ENCODE peak calls at places on chromosome 1, in six cellular contexts. One of them, this sample, is unnamed.

GRCh38 chr1:243559575-243560172 is 290.4 kb downstream of the AKT3 start:
- DNase-seq in cardiac fibroblast: peak; percentile 62
- DNase-seq in stimulated activated CD8-positive, alpha-beta memory T cell treated with anti-CD3 and anti-CD28 coated beads, Interleukin-12 subunit alpha, Interleukin-12 subunit beta, amount 100 ng/mL, for 1 hour: no peak
- DNase-seq in activated CD8-positive, alpha-beta memory T cell treated with anti-CD3 and anti-CD28 coated beads, Interleukin-2, amount 10 ng/mL, durations not matched to agents 7 days and 5 days: no peak
- DNase-seq in omental fat pad: no peak
- DNase-seq in activated T-helper 1 cell treated with Interleukin-2 at 50 U/mL for 16 hours: no peak
- DNase-seq in this sample: no peak

GRCh38 chr1:184838374-184838995 is 83.8 kb upstream of the EDEM3 start:
- DNase-seq in cardiac fibroblast: peak; percentile 96
- DNase-seq in stimulated activated CD8-positive, alpha-beta memory T cell treated with anti-CD3 and anti-CD28 coated beads, Interleukin-12 subunit alpha, Interleukin-12 subunit beta, amount 100 ng/mL, for 1 hour: no peak
- DNase-seq in activated CD8-positive, alpha-beta memory T cell treated with anti-CD3 and anti-CD28 coated beads, Interleukin-2, amount 10 ng/mL, durations not matched to agents 7 days and 5 days: no peak
- DNase-seq in omental fat pad: no peak
- DNase-seq in activated T-helper 1 cell treated with Interleukin-2 at 50 U/mL for 16 hours: no peak
- DNase-seq in this sample: peak; percentile 2

GRCh38 chr1:207389728-207390464 is 64.2 kb upstream of the CR2 start:
- DNase-seq in cardiac fibroblast: peak; percentile 83
- DNase-seq in stimulated activated CD8-positive, alpha-beta memory T cell treated with anti-CD3 and anti-CD28 coated beads, Interleukin-12 subunit alpha, Interleukin-12 subunit beta, amount 100 ng/mL, for 1 hour: no peak
- DNase-seq in activated CD8-positive, alpha-beta memory T cell treated with anti-CD3 and anti-CD28 coated beads, Interleukin-2, amount 10 ng/mL, durations not matched to agents 7 days and 5 days: no peak
- DNase-seq in omental fat pad: no peak
- DNase-seq in activated T-helper 1 cell treated with Interleukin-2 at 50 U/mL for 16 hours: no peak
- DNase-seq in this sample: no peak

GRCh38 chr1:225973158-225973557 is 26.0 kb downstream of the SDE2 start:
- DNase-seq in cardiac fibroblast: no peak
- DNase-seq in stimulated activated CD8-positive, alpha-beta memory T cell treated with anti-CD3 and anti-CD28 coated beads, Interleukin-12 subunit alpha, Interleukin-12 subunit beta, amount 100 ng/mL, for 1 hour: no peak
- DNase-seq in activated CD8-positive, alpha-beta memory T cell treated with anti-CD3 and anti-CD28 coated beads, Interleukin-2, amount 10 ng/mL, durations not matched to agents 7 days and 5 days: no peak
- DNase-seq in omental fat pad: no peak
- DNase-seq in activated T-helper 1 cell treated with Interleukin-2 at 50 U/mL for 16 hours: no peak
- DNase-seq in this sample: no peak

GRCh38 chr1:34186741-34187494 is 10.2 kb downstream of the C1orf94 start:
- DNase-seq in cardiac fibroblast: no peak
- DNase-seq in stimulated activated CD8-positive, alpha-beta memory T cell treated with anti-CD3 and anti-CD28 coated beads, Interleukin-12 subunit alpha, Interleukin-12 subunit beta, amount 100 ng/mL, for 1 hour: no peak
- DNase-seq in activated CD8-positive, alpha-beta memory T cell treated with anti-CD3 and anti-CD28 coated beads, Interleukin-2, amount 10 ng/mL, durations not matched to agents 7 days and 5 days: no peak
- DNase-seq in omental fat pad: no peak
- DNase-seq in activated T-helper 1 cell treated with Interleukin-2 at 50 U/mL for 16 hours: no peak
- DNase-seq in this sample: no peak

GRCh38 chr1:18948913-18949688 is 7.4 kb downstream of the IFFO2 start:
- DNase-seq in cardiac fibroblast: peak; percentile 73
- DNase-seq in stimulated activated CD8-positive, alpha-beta memory T cell treated with anti-CD3 and anti-CD28 coated beads, Interleukin-12 subunit alpha, Interleukin-12 subunit beta, amount 100 ng/mL, for 1 hour: no peak
- DNase-seq in activated CD8-positive, alpha-beta memory T cell treated with anti-CD3 and anti-CD28 coated beads, Interleukin-2, amount 10 ng/mL, durations not matched to agents 7 days and 5 days: no peak
- DNase-seq in omental fat pad: no peak
- DNase-seq in activated T-helper 1 cell treated with Interleukin-2 at 50 U/mL for 16 hours: no peak
- DNase-seq in this sample: no peak

GRCh38 chr1:67687649-67688048 is 2.6 kb downstream of the GADD45A start:
- DNase-seq in cardiac fibroblast: peak; percentile 90
- DNase-seq in stimulated activated CD8-positive, alpha-beta memory T cell treated with anti-CD3 and anti-CD28 coated beads, Interleukin-12 subunit alpha, Interleukin-12 subunit beta, amount 100 ng/mL, for 1 hour: no peak
- DNase-seq in activated CD8-positive, alpha-beta memory T cell treated with anti-CD3 and anti-CD28 coated beads, Interleukin-2, amount 10 ng/mL, durations not matched to agents 7 days and 5 days: no peak
- DNase-seq in omental fat pad: no peak
- DNase-seq in activated T-helper 1 cell treated with Interleukin-2 at 50 U/mL for 16 hours: no peak
- DNase-seq in this sample: no peak

GRCh38 chr1:16348414-16349182 is 3.7 kb downstream of the FBXO42 start:
- DNase-seq in cardiac fibroblast: peak; percentile 87
- DNase-seq in stimulated activated CD8-positive, alpha-beta memory T cell treated with anti-CD3 and anti-CD28 coated beads, Interleukin-12 subunit alpha, Interleukin-12 subunit beta, amount 100 ng/mL, for 1 hour: no peak
- DNase-seq in activated CD8-positive, alpha-beta memory T cell treated with anti-CD3 and anti-CD28 coated beads, Interleukin-2, amount 10 ng/mL, durations not matched to agents 7 days and 5 days: no peak
- DNase-seq in omental fat pad: no peak
- DNase-seq in activated T-helper 1 cell treated with Interleukin-2 at 50 U/mL for 16 hours: no peak
- DNase-seq in this sample: no peak

GRCh38 chr1:32447469-32448185 is 17.2 kb upstream of the ZBTB8B start:
- DNase-seq in cardiac fibroblast: peak; percentile 60
- DNase-seq in stimulated activated CD8-positive, alpha-beta memory T cell treated with anti-CD3 and anti-CD28 coated beads, Interleukin-12 subunit alpha, Interleukin-12 subunit beta, amount 100 ng/mL, for 1 hour: no peak
- DNase-seq in activated CD8-positive, alpha-beta memory T cell treated with anti-CD3 and anti-CD28 coated beads, Interleukin-2, amount 10 ng/mL, durations not matched to agents 7 days and 5 days: no peak
- DNase-seq in omental fat pad: no peak
- DNase-seq in activated T-helper 1 cell treated with Interleukin-2 at 50 U/mL for 16 hours: no peak
- DNase-seq in this sample: no peak

GRCh38 chr1:201447911-201448871 is 20.8 kb downstream of the PHLDA3 start:
- DNase-seq in cardiac fibroblast: peak; percentile 83
- DNase-seq in stimulated activated CD8-positive, alpha-beta memory T cell treated with anti-CD3 and anti-CD28 coated beads, Interleukin-12 subunit alpha, Interleukin-12 subunit beta, amount 100 ng/mL, for 1 hour: peak; percentile 36
- DNase-seq in activated CD8-positive, alpha-beta memory T cell treated with anti-CD3 and anti-CD28 coated beads, Interleukin-2, amount 10 ng/mL, durations not matched to agents 7 days and 5 days: peak; percentile 81
- DNase-seq in omental fat pad: peak; percentile 60
- DNase-seq in activated T-helper 1 cell treated with Interleukin-2 at 50 U/mL for 16 hours: peak; percentile 29
- DNase-seq in this sample: peak; percentile 78

GRCh38 chr1:46747683-46748288 is 28.9 kb upstream of the EFCAB14 start:
- DNase-seq in cardiac fibroblast: peak; percentile 66
- DNase-seq in stimulated activated CD8-positive, alpha-beta memory T cell treated with anti-CD3 and anti-CD28 coated beads, Interleukin-12 subunit alpha, Interleukin-12 subunit beta, amount 100 ng/mL, for 1 hour: no peak
- DNase-seq in activated CD8-positive, alpha-beta memory T cell treated with anti-CD3 and anti-CD28 coated beads, Interleukin-2, amount 10 ng/mL, durations not matched to agents 7 days and 5 days: no peak
- DNase-seq in omental fat pad: no peak
- DNase-seq in activated T-helper 1 cell treated with Interleukin-2 at 50 U/mL for 16 hours: no peak
- DNase-seq in this sample: no peak

GRCh38 chr1:28927442-28928305 is 13.3 kb downstream of the EPB41 start:
- DNase-seq in cardiac fibroblast: peak; percentile 15
- DNase-seq in stimulated activated CD8-positive, alpha-beta memory T cell treated with anti-CD3 and anti-CD28 coated beads, Interleukin-12 subunit alpha, Interleukin-12 subunit beta, amount 100 ng/mL, for 1 hour: no peak
- DNase-seq in activated CD8-positive, alpha-beta memory T cell treated with anti-CD3 and anti-CD28 coated beads, Interleukin-2, amount 10 ng/mL, durations not matched to agents 7 days and 5 days: no peak
- DNase-seq in omental fat pad: no peak
- DNase-seq in activated T-helper 1 cell treated with Interleukin-2 at 50 U/mL for 16 hours: no peak
- DNase-seq in this sample: no peak

GRCh38 chr1:5850503-5850902 is 141.7 kb downstream of the NPHP4 start:
- DNase-seq in cardiac fibroblast: no peak
- DNase-seq in stimulated activated CD8-positive, alpha-beta memory T cell treated with anti-CD3 and anti-CD28 coated beads, Interleukin-12 subunit alpha, Interleukin-12 subunit beta, amount 100 ng/mL, for 1 hour: no peak
- DNase-seq in activated CD8-positive, alpha-beta memory T cell treated with anti-CD3 and anti-CD28 coated beads, Interleukin-2, amount 10 ng/mL, durations not matched to agents 7 days and 5 days: no peak
- DNase-seq in omental fat pad: no peak
- DNase-seq in activated T-helper 1 cell treated with Interleukin-2 at 50 U/mL for 16 hours: no peak
- DNase-seq in this sample: no peak

GRCh38 chr1:152168535-152168868 is 9.5 kb upstream of the RPTN start:
- DNase-seq in cardiac fibroblast: no peak
- DNase-seq in stimulated activated CD8-positive, alpha-beta memory T cell treated with anti-CD3 and anti-CD28 coated beads, Interleukin-12 subunit alpha, Interleukin-12 subunit beta, amount 100 ng/mL, for 1 hour: no peak
- DNase-seq in activated CD8-positive, alpha-beta memory T cell treated with anti-CD3 and anti-CD28 coated beads, Interleukin-2, amount 10 ng/mL, durations not matched to agents 7 days and 5 days: no peak
- DNase-seq in omental fat pad: no peak
- DNase-seq in activated T-helper 1 cell treated with Interleukin-2 at 50 U/mL for 16 hours: no peak
- DNase-seq in this sample: no peak

GRCh38 chr1:229984992-229985985 is 81.7 kb upstream of the GALNT2 start:
- DNase-seq in cardiac fibroblast: no peak
- DNase-seq in stimulated activated CD8-positive, alpha-beta memory T cell treated with anti-CD3 and anti-CD28 coated beads, Interleukin-12 subunit alpha, Interleukin-12 subunit beta, amount 100 ng/mL, for 1 hour: no peak
- DNase-seq in activated CD8-positive, alpha-beta memory T cell treated with anti-CD3 and anti-CD28 coated beads, Interleukin-2, amount 10 ng/mL, durations not matched to agents 7 days and 5 days: no peak
- DNase-seq in omental fat pad: no peak
- DNase-seq in activated T-helper 1 cell treated with Interleukin-2 at 50 U/mL for 16 hours: no peak
- DNase-seq in this sample: no peak